ENCODE peak calls at places on chromosomes 2 and 18, in seven cellular contexts. K is mesothelial cell of epicardium, W is GM13976, Z is A549, Q is heart right ventricle, H is lower lobe of right lung, G is stomach. C is an unnamed sample.

GRCh38 chr2:190318931-190319556 is 582 bp downstream of the HIBCH start:
- DNase-seq in K (no peak), W (no peak), Z (no peak), Q (no peak), H (no peak), G (no peak), C (peak; percentile 11)

GRCh38 chr2:207937818-207938217 is 87.5 kb downstream of the PLEKHM3 start:
- DNase-seq in K (no peak), W (no peak), Z (no peak), Q (no peak), H (no peak), G (no peak), C (no peak)

GRCh38 chr2:258933-259332 is 4.9 kb downstream of the SH3YL1 start:
- DNase-seq in K (no peak), W (no peak), Z (no peak), Q (no peak), H (no peak), G (no peak), C (no peak)

GRCh38 chr2:118207889-118208288 is 119.6 kb downstream of the INSIG2 start:
- DNase-seq in K (no peak), W (no peak), Z (no peak), Q (no peak), H (no peak), G (no peak), C (no peak)

GRCh38 chr2:207706936-207707860 is 4.2 kb upstream of the CCNYL1 start:
- DNase-seq in K (no peak), W (no peak), Z (no peak), Q (no peak), H (no peak), G (no peak), C (no peak)

GRCh38 chr2:39515273-39515896 is 78.3 kb upstream of the MAP4K3 start:
- DNase-seq in K (no peak), W (no peak), Z (no peak), Q (no peak), H (no peak), G (no peak), C (no peak)

GRCh38 chr2:42961385-42961800 is 169.0 kb upstream of the HAAO start:
- DNase-seq in K (no peak), W (no peak), Z (no peak), Q (peak; percentile 53), H (no peak), G (no peak), C (no peak)

GRCh38 chr2:132400169-132400900 is 16.3 kb upstream of the GPR39 start:
- DNase-seq in K (no peak), W (no peak), Z (peak; percentile 26), Q (no peak), H (no peak), G (no peak), C (no peak)

GRCh38 chr2:148565272-148565894 is 79.2 kb upstream of the EPC2 start:
- DNase-seq in K (no peak), W (no peak), Z (no peak), Q (no peak), H (no peak), G (no peak), C (no peak)

GRCh38 chr2:46335404-46335965 is 38.3 kb downstream of the EPAS1 start:
- DNase-seq in K (no peak), W (no peak), Z (peak; percentile 71), Q (no peak), H (peak; percentile 61), G (no peak), C (no peak)

GRCh38 chr18:9092665-9093064 is 9.8 kb upstream of the NDUFV2 start:
- DNase-seq in K (no peak), W (no peak), Z (peak; percentile 84), Q (no peak), H (no peak), G (no peak), C (no peak)

GRCh38 chr2:168528469-168528868 is 72.4 kb downstream of the CERS6 start:
- DNase-seq in K (no peak), W (no peak), Z (peak; percentile 7), Q (no peak), H (no peak), G (no peak), C (no peak)

GRCh38 chr2:96195410-96196071 is 13.1 kb downstream of the STARD7 start:
- DNase-seq in K (no peak), W (no peak), Z (no peak), Q (no peak), H (no peak), G (no peak), C (no peak)

GRCh38 chr18:46250084-46250811 is 146.1 kb downstream of the HAUS1 start:
- DNase-seq in K (no peak), W (peak; percentile 82), Z (no peak), Q (no peak), H (no peak), G (peak; percentile 53), C (peak; percentile 84)

GRCh38 chr2:151258121-151258520 is 3.5 kb downstream of the RBM43 start:
- DNase-seq in K (no peak), W (no peak), Z (no peak), Q (no peak), H (no peak), G (no peak), C (no peak)

GRCh38 chr2:1010373-1011017 is 59.8 kb downstream of the SNTG2 start:
- DNase-seq in K (no peak), W (no peak), Z (no peak), Q (peak; percentile 31), H (no peak), G (no peak), C (no peak)

GRCh38 chr2:56291711-56292110 is 107.9 kb downstream of the CCDC85A start:
- DNase-seq in K (no peak), W (no peak), Z (no peak), Q (no peak), H (no peak), G (no peak), C (no peak)

GRCh38 chr2:10267551-10268465 is 34.9 kb upstream of the HPCAL1 start:
- DNase-seq in K (peak; percentile 14), W (no peak), Z (no peak), Q (no peak), H (peak; percentile 66), G (peak; percentile 90), C (no peak)

GRCh38 chr2:62787381-62787780 is 81.9 kb downstream of the EHBP1 start:
- DNase-seq in K (no peak), W (peak; percentile 40), Z (peak; percentile 50), Q (no peak), H (no peak), G (no peak), C (peak; percentile 22)

GRCh38 chr18:58669731-58670379 is 1.4 kb upstream of the MALT1 start:
- DNase-seq in K (no peak), W (no peak), Z (peak; percentile 66), Q (no peak), H (no peak), G (no peak), C (no peak)

DNA sequence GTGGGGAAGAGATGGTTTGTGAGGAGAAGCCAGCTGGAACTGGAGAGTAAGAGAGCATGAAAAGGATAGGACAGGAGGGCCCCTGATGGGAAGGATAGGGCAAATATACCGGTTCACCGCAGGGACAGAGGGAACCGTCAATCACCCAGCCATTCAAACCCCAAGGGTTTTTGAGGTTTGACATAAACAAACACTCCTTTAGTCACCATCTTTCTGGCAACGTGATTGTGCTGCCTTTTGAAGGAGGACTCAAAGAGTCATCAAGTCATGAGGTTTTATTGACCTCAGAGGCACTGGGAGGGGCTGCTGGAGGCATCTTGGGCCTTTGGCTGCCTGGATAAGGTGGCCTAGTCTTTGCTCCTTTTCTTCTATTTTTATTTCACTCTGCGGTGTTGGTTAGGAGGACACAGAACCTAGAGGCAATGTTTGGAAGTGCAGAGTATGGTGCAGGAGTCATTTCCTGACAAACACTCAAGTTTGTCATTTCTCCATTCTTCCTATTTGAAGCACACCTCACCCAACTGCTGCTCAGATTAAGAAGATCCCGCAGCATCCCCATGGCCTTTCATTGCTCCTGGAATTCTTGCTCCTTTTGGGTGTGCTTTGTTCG is 487.3 kb upstream of the SPRED2 start:
- DNase-seq in K (no peak), W (no peak), Z (no peak), Q (no peak), H (no peak), G (no peak), C (no peak)
- TF ChIP-seq CTCF in K (no peak), W (no peak), Z (no peak), Q (no peak), H (no peak), G (no peak), C (no peak)

GRCh38 chr18:31685097-31686082 is 1.0 kb upstream of the B4GALT6 start:
- DNase-seq in K (peak; percentile 70), W (peak; percentile 91), Z (peak; percentile 79), Q (peak; percentile 70), H (peak; percentile 71), G (peak; percentile 70), C (peak; percentile 89)
- TF ChIP-seq CTCF in K (peak; percentile 34), W (peak; percentile 52), Z (peak; percentile 58), Q (peak; percentile 34), H (peak; percentile 39), G (no peak), C (peak; percentile 55)

DNA sequence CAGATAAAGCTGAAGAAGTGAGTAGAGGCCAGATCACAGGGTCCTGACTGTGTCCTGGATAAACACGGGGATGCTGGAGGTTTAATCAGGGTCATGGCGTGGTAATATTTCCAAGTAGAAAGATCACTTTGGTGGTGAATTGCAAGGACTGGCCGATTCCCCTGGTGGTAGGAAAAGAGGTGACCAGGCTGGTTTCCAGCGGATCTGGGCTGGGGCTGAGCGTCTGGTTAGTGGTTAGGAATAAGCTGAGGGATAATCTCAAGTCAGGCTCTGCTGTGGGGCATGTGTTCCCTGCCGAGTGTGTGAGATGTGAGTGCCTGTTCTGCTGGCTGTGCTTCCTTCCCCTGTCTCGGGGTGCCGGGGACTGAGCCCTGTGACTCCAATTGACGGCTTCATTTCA is 484.0 kb downstream of the TSN start:
- DNase-seq in K (no peak), W (no peak), Z (no peak), Q (no peak), H (no peak), G (no peak), C (no peak)
- TF ChIP-seq CTCF in K (no peak), W (no peak), Z (no peak), Q (no peak), H (no peak), G (no peak), C (no peak)

GRCh38 chr18:36408606-36409005 is 111.1 kb downstream of the FHOD3 start:
- DNase-seq in K (no peak), W (no peak), Z (no peak), Q (no peak), H (no peak), G (no peak), C (no peak)

GRCh38 chr18:36412778-36413177 is 115.3 kb downstream of the FHOD3 start:
- DNase-seq in K (no peak), W (no peak), Z (peak; percentile 40), Q (no peak), H (no peak), G (no peak), C (no peak)

GRCh38 chr18:36410346-36410745 is 112.8 kb downstream of the FHOD3 start:
- DNase-seq in K (no peak), W (no peak), Z (no peak), Q (no peak), H (no peak), G (no peak), C (no peak)

GRCh38 chr18:36409779-36410178 is 112.3 kb downstream of the FHOD3 start:
- DNase-seq in K (no peak), W (no peak), Z (no peak), Q (no peak), H (no peak), G (no peak), C (no peak)

DNA sequence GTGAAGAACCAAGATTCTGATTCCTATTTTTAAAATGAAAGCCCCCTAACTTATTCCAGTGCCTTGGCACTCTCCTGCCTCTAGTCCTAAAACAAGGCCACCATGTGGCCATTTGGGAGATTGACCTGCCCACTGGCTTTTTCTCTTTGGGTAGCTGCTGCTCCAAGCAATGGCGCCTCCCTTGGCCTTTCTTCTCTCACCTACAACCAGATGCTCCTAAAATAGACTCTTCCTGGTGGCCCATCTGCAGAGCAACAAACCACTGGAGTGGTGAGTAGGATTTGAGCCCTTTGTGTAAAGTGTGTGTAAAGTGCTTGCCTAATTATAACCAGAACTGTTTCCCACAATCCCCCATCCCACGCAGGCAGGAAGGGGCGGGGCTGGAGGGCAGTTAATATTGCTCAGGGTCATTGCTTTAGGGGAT is 114.2 kb downstream of the FHOD3 start:
- DNase-seq in K (no peak), W (no peak), Z (peak; percentile 42), Q (no peak), H (no peak), G (no peak), C (no peak)
- TF ChIP-seq CTCF in K (no peak), W (no peak), Z (no peak), Q (peak; percentile 8), H (no peak), G (no peak), C (peak; percentile 22)

C was measured in GM10248.